ENCODE peak calls at places on chromosomes 2 and 18, in four cellular contexts. N, A, S and K are unnamed samples.
A peak's percentile ranks its signal among the peaks of the same experiment; 100 is the strongest.

GRCh38 chr2:136164377-136164776 is 46.4 kb upstream of the CXCR4 start:
- DNase-seq in N (no peak), A (no peak), S (no peak), K (no peak)

GRCh38 chr2:113117594-113118262 is 9.7 kb upstream of the IL1RN start:
- DNase-seq in N (no peak), A (no peak), S (peak; percentile 98), K (no peak)

GRCh38 chr2:84701880-84702279 is 179.0 kb downstream of the TRABD2A start:
- DNase-seq in N (no peak), A (no peak), S (peak; percentile 96), K (no peak)

GRCh38 chr18:73366713-73367112 is 498.9 kb upstream of the NETO1 start:
- DNase-seq in N (no peak), A (no peak), S (peak; percentile 46), K (no peak)

GRCh38 chr18:35322486-35323258 is 21.5 kb downstream of the ZNF24 start:
- DNase-seq in N (no peak), A (no peak), S (peak; percentile 58), K (no peak)

GRCh38 chr2:238169708-238170251 is 11.0 kb downstream of the ERFE start:
- DNase-seq in N (no peak), A (no peak), S (peak; percentile 98), K (no peak)

GRCh38 chr18:24078391-24078790 is 60.5 kb upstream of the CABYR start:
- DNase-seq in N (no peak), A (no peak), S (no peak), K (no peak)

GRCh38 chr2:171515672-171516298 is 6.5 kb upstream of the CYBRD1 start:
- DNase-seq in N (no peak), A (no peak), S (peak; percentile 91), K (no peak)

GRCh38 chr2:238497610-238498005 is 70.9 kb downstream of the ASB1 start:
- DNase-seq in N (peak; percentile 34), A (no peak), S (no peak), K (no peak)

GRCh38 chr18:32333781-32334180 is 136.9 kb downstream of the GAREM1 start:
- DNase-seq in N (no peak), A (no peak), S (no peak), K (no peak)

GRCh38 chr18:58195278-58195721 is 151.3 kb downstream of the NEDD4L start:
- DNase-seq in N (no peak), A (peak; percentile 24), S (no peak), K (no peak)

GRCh38 chr2:200378652-200379290 is 72.3 kb downstream of the SPATS2L start:
- DNase-seq in N (no peak), A (no peak), S (peak; percentile 48), K (no peak)

GRCh38 chr2:70959271-70959761 is 19.1 kb upstream of the ANKRD53 start:
- DNase-seq in N (no peak), A (no peak), S (no peak), K (no peak)

GRCh38 chr2:157628532-157629415 is at the start of gene ACVR1C:
- DNase-seq in N (peak; percentile 78), A (peak; percentile 16), S (peak; percentile 79), K (no peak)

GRCh38 chr2:165778653-165779451 is 15.2 kb downstream of the GALNT3 start:
- DNase-seq in N (no peak), A (no peak), S (peak; percentile 22), K (no peak)

GRCh38 chr18:45106331-45106774 is 425.7 kb downstream of the SETBP1 start:
- DNase-seq in N (no peak), A (no peak), S (peak; percentile 75), K (no peak)

GRCh38 chr2:183291436-183291835 is 167.2 kb downstream of the NUP35 start:
- DNase-seq in N (no peak), A (no peak), S (peak; percentile 6), K (no peak)

GRCh38 chr18:9436176-9436575 is 39.1 kb upstream of the RALBP1 start:
- DNase-seq in N (no peak), A (no peak), S (no peak), K (no peak)

GRCh38 chr2:241708879-241709278 is 7.0 kb downstream of the ING5 start:
- DNase-seq in N (no peak), A (no peak), S (no peak), K (no peak)

GRCh38 chr2:56297671-56298070 is 113.9 kb downstream of the CCDC85A start:
- DNase-seq in N (no peak), A (no peak), S (no peak), K (no peak)

GRCh38 chr2:189305291-189305943 is 125.9 kb upstream of the COL5A2 start:
- DNase-seq in N (no peak), A (no peak), S (peak; percentile 61), K (no peak)

GRCh38 chr2:230925443-230925878 is 419 bp upstream of the GPR55 start:
- DNase-seq in N (no peak), A (no peak), S (no peak), K (no peak)

GRCh38 chr2:18319987-18320386 is 240.5 kb downstream of the RDH14 start:
- DNase-seq in N (no peak), A (no peak), S (no peak), K (no peak)

GRCh38 chr18:12281861-12282260 is 26.2 kb upstream of the TUBB6 start:
- DNase-seq in N (no peak), A (no peak), S (no peak), K (no peak)

GRCh38 chr2:64787019-64787365 is 133.3 kb upstream of the SERTAD2 start:
- DNase-seq in N (no peak), A (no peak), S (no peak), K (no peak)

GRCh38 chr2:54603357-54603756 is 120.1 kb upstream of the EML6 start:
- DNase-seq in N (no peak), A (no peak), S (no peak), K (no peak)

GRCh38 chr2:178397002-178397605 is 53.9 kb downstream of the PRKRA start:
- DNase-seq in N (no peak), A (no peak), S (peak; percentile 73), K (no peak)

GRCh38 chr18:76460482-76460881 is 34.6 kb downstream of the ZNF516 start:
- DNase-seq in N (no peak), A (no peak), S (peak; percentile 59), K (no peak)

GRCh38 chr2:81389203-81389602 is 1084.7 kb upstream of the LRRTM1 start:
- DNase-seq in N (no peak), A (no peak), S (no peak), K (no peak)

DNA sequence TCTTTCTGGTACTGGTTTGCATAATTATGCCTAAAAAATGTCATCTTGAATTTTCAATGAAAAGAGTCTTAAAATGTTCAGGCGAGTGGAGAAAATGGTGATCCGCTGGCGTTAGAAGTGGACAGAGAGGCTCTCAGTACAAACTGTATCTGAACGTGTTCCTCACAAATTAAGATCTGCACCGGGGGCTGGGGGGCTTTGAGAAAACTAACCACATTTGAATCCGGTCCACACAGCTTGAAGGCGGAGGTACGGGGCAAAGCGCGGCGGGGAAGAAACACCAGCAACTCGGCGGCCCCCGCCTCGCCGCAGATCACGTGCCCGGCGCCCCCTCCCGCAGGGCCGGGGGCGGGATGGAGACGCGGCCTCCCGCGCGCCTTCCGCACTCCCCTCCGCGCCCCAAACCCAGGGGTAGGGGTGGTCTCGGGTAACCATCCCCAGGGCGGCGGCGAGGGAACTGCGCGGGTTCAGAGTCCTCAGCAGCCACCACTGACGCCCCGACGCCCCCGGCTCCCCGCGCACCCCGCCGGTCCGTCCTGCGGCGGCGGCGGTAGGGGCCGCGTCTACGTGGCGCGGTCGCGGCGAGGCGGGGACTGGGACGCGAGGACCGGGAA is 531 bp downstream of the LPIN2 start:
- DNase-seq in N (peak; percentile 69), A (peak; percentile 60), S (peak; percentile 72), K (no peak)
- H3K4me1 ChIP-seq in N (peaks cover 71% of the 10 kb centered on the region), A (peaks cover 11% of the 10 kb centered on the region), S (peaks cover 30% of the 10 kb centered on the region), K (peaks cover 34% of the 10 kb centered on the region)

GRCh38 chr18:55877321-55877720 is 289.3 kb upstream of the TCF4 start:
- DNase-seq in N (no peak), A (no peak), S (no peak), K (no peak)

GRCh38 chr18:55876254-55876653 is 288.3 kb upstream of the TCF4 start:
- DNase-seq in N (no peak), A (no peak), S (no peak), K (no peak)

GRCh38 chr18:55880617-55881016 is 292.6 kb upstream of the TCF4 start:
- DNase-seq in N (no peak), A (no peak), S (no peak), K (no peak)

GRCh38 chr18:55878224-55878623 is 290.2 kb upstream of the TCF4 start:
- DNase-seq in N (no peak), A (no peak), S (peak; percentile 66), K (no peak)

DNA sequence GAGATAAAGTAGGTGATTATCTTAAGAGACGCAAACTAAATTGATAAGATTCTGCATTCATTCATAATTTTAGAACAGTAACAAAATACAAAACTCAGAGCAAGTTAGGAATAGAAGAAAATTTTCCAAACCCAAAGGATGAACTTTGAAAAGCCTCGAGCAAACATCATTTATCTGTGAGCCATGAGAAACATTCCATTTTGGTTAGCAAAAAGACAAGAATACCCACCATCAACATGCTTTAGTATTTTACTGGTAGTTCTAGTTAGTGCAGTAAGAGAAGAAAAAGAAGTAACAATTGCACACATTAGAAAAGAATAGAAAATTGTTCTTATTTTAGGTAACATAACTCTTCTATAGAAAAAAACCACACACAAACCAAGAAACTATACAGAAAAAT is 291.3 kb upstream of the TCF4 start:
- DNase-seq in N (no peak), A (no peak), S (peak; percentile 32), K (no peak)
- H3K4me1 ChIP-seq in N (no peaks in the 10 kb centered on the region), A (no peaks in the 10 kb centered on the region), S (peaks cover 21% of the 10 kb centered on the region), K (peaks cover 4% of the 10 kb centered on the region)

GRCh38 chr2:98484121-98484557 is 39.5 kb downstream of the INPP4A start:
- DNase-seq in N (no peak), A (no peak), S (no peak), K (no peak)

GRCh38 chr2:98487101-98487805 is 42.6 kb downstream of the INPP4A start:
- DNase-seq in N (no peak), A (no peak), S (peak; percentile 53), K (no peak)

GRCh38 chr2:98486374-98486981 is 41.8 kb downstream of the INPP4A start:
- DNase-seq in N (no peak), A (no peak), S (peak; percentile 11), K (no peak)

GRCh38 chr2:98484652-98485452 is 40.2 kb downstream of the INPP4A start:
- DNase-seq in N (no peak), A (no peak), S (no peak), K (no peak)

GRCh38 chr2:98485453-98485755 is 40.7 kb downstream of the INPP4A start:
- DNase-seq in N (no peak), A (no peak), S (no peak), K (no peak)
- H3K4me1 ChIP-seq in N (peaks cover 100% of the 10 kb centered on the region), A (peaks cover 2% of the 10 kb centered on the region), S (peaks cover 10% of the 10 kb centered on the region), K (peaks cover 3% of the 10 kb centered on the region)

DNA sequence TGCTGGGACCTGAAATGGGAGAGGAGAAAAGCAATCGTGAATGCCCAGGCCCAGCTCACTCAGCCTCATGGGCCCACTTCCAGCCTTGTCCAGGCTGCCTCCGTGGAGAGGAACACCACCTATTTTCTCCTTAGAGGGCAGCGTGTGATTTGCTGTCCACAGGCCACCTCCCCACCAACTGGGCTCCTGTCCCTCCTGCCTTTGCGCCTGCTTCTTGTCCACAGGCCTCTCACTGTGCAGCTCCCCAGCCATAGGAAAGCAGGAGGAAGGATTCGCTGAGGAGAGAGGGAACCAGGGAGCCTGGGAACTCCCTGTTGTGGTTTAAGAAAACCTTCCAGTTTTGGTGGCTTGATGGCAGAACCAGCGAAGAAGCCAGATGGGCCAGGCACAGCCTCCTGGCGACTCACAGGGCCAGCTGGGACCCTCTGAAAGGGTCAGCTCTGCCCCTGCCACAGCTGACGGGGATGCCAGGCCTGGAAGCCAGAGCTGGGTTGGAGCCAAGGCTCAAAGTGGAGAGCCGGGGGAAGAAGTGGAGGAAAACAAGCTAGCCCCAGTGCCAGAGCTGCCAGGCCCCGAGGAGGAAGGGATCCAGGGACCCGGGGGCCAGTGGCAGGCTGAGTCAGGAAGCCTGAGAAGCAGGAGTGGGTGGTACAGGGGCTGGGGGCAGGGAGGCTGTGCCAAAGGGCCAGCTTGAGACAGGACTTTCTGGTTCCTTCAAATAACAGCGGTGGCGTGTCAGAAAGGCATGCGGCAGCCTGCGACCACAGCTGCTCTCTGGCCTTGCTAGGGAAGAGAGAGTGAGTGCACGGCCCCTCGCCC is 9.9 kb downstream of the TMBIM1 start:
- DNase-seq in N (no peak), A (no peak), S (peak; percentile 89), K (peak; percentile 49)
- H3K4me1 ChIP-seq in N (peaks cover 45% of the 10 kb centered on the region), A (peaks cover 36% of the 10 kb centered on the region), S (peaks cover 56% of the 10 kb centered on the region), K (peaks cover 72% of the 10 kb centered on the region)